ENCODE peak calls at places on chromosomes 1 and 21, in four cellular contexts. N, B, G and Z are unnamed samples.

GRCh38 chr1:161227196-161227871 is 1.5 kb downstream of the TOMM40L start:
- DNase-seq in G (peak; percentile 88), B (peak; percentile 91), N (no peak), Z (peak; percentile 60)

GRCh38 chr1:57857809-57858208 is 433.9 kb upstream of the DAB1 start:
- DNase-seq in N (no peak), G (no peak), B (no peak), Z (no peak)

GRCh38 chr1:19533626-19534025 is 48.3 kb upstream of the CAPZB start:
- DNase-seq in B (no peak), G (peak; percentile 13), N (no peak), Z (no peak)

GRCh38 chr1:162236622-162237021 is 140.0 kb downstream of the SPATA46 start:
- DNase-seq in N (no peak), G (no peak), B (no peak), Z (no peak)

GRCh38 chr1:41643422-41643821 is 158.9 kb upstream of the EDN2 start:
- DNase-seq in B (no peak), G (peak; percentile 2), N (no peak), Z (no peak)

GRCh38 chr1:65198095-65198494 is 50.1 kb downstream of the AK4 start:
- DNase-seq in N (no peak), G (no peak), B (no peak), Z (no peak)

GRCh38 chr21:42414066-42414465 is 10.4 kb downstream of the UBASH3A start:
- DNase-seq in N (no peak), B (no peak), G (no peak), Z (no peak)

GRCh38 chr1:20279507-20279906 is 11.2 kb upstream of the VWA5B1 start:
- DNase-seq in N (no peak), B (no peak), G (peak; percentile 43), Z (peak; percentile 23)

GRCh38 chr1:235239821-235240220 is 78.8 kb upstream of the RBM34 start:
- DNase-seq in G (no peak), N (no peak), B (no peak), Z (no peak)

GRCh38 chr1:113531321-113531720 is 141.0 kb downstream of the MAGI3 start:
- DNase-seq in B (no peak), G (no peak), N (no peak), Z (no peak)

GRCh38 chr1:7915826-7916225 is 24.8 kb downstream of the TNFRSF9 start:
- DNase-seq in N (no peak), G (no peak), B (no peak), Z (no peak)

GRCh38 chr1:213269829-213270228 is 218.8 kb downstream of the RPS6KC1 start:
- DNase-seq in G (no peak), B (no peak), N (no peak), Z (no peak)

GRCh38 chr1:17274186-17275170 is 25.6 kb downstream of the PADI3 start:
- DNase-seq in B (no peak), G (peak; percentile 74), N (peak; percentile 59), Z (no peak)

GRCh38 chr1:220734571-220735326 is 13.4 kb upstream of the MTARC2 start:
- DNase-seq in B (no peak), G (peak; percentile 26), N (no peak), Z (no peak)

GRCh38 chr1:216119600-216119999 is 303.6 kb downstream of the USH2A start:
- DNase-seq in B (no peak), G (no peak), N (no peak), Z (no peak)

GRCh38 chr1:213649373-213649772 is 338.4 kb upstream of the PROX1 start:
- DNase-seq in B (no peak), G (no peak), N (no peak), Z (no peak)

GRCh38 chr1:97947751-97948150 is 26.9 kb upstream of the DPYD start:
- DNase-seq in N (no peak), B (no peak), G (no peak), Z (no peak)

GRCh38 chr1:118960567-118961136 is 27.5 kb downstream of the TBX15 start:
- DNase-seq in N (no peak), G (peak; percentile 40), B (no peak), Z (no peak)

GRCh38 chr1:206969090-206969489 is 1.2 kb downstream of the FCAMR start:
- DNase-seq in G (peak; percentile 82), N (no peak), B (no peak), Z (no peak)

GRCh38 chr1:39087109-39087834 is 61.1 kb downstream of the NDUFS5 start:
- DNase-seq in B (no peak), N (no peak), G (no peak), Z (no peak)

GRCh38 chr1:90443340-90443739 is 273.8 kb downstream of the BARHL2 start:
- DNase-seq in N (no peak), B (no peak), G (no peak), Z (no peak)

GRCh38 chr21:41545500-41546359 is 37.8 kb upstream of the TMPRSS2 start:
- DNase-seq in B (no peak), G (no peak), N (no peak), Z (no peak)

GRCh38 chr1:234645964-234646363 is 36.0 kb upstream of the IRF2BP2 start:
- DNase-seq in N (no peak), G (no peak), B (no peak), Z (no peak)

GRCh38 chr1:54965624-54966340 is 14.6 kb upstream of the TMEM61 start:
- DNase-seq in B (no peak), G (peak; percentile 45), N (no peak), Z (no peak)

GRCh38 chr1:43061803-43062202 is 103.1 kb upstream of the SLC2A1 start:
- DNase-seq in N (no peak), B (no peak), G (no peak), Z (no peak)

GRCh38 chr1:64934115-64934880 is 32.1 kb downstream of the JAK1 start:
- DNase-seq in B (no peak), N (no peak), G (no peak), Z (no peak)

GRCh38 chr1:163561570-163562295 is 240.0 kb downstream of the NUF2 start:
- DNase-seq in B (no peak), N (peak; percentile 36), G (no peak), Z (no peak)

GRCh38 chr1:169381162-169381561 is 13.2 kb downstream of the BLZF1 start:
- DNase-seq in G (no peak), N (no peak), B (no peak), Z (no peak)

GRCh38 chr1:92211166-92211565 is 6.5 kb upstream of the C1orf146 start:
- DNase-seq in B (no peak), N (no peak), G (no peak), Z (no peak)

GRCh38 chr1:42822833-42823392 is 5.7 kb upstream of the SVBP start:
- DNase-seq in B (no peak), N (no peak), G (no peak), Z (no peak)

GRCh38 chr1:18950415-18951026 is 6.0 kb downstream of the IFFO2 start:
- DNase-seq in G (no peak), B (no peak), N (no peak), Z (no peak)

GRCh38 chr1:244857761-244858160 is 6.6 kb downstream of the HNRNPU start:
- DNase-seq in N (no peak), G (no peak), B (no peak), Z (no peak)
- H3K36me3 ChIP-seq in N (peaks cover 53% of the 10 kb centered on the region), G (no peaks in the 10 kb centered on the region), B (no peaks in the 10 kb centered on the region), Z (peaks cover 15% of the 10 kb centered on the region)

DNA sequence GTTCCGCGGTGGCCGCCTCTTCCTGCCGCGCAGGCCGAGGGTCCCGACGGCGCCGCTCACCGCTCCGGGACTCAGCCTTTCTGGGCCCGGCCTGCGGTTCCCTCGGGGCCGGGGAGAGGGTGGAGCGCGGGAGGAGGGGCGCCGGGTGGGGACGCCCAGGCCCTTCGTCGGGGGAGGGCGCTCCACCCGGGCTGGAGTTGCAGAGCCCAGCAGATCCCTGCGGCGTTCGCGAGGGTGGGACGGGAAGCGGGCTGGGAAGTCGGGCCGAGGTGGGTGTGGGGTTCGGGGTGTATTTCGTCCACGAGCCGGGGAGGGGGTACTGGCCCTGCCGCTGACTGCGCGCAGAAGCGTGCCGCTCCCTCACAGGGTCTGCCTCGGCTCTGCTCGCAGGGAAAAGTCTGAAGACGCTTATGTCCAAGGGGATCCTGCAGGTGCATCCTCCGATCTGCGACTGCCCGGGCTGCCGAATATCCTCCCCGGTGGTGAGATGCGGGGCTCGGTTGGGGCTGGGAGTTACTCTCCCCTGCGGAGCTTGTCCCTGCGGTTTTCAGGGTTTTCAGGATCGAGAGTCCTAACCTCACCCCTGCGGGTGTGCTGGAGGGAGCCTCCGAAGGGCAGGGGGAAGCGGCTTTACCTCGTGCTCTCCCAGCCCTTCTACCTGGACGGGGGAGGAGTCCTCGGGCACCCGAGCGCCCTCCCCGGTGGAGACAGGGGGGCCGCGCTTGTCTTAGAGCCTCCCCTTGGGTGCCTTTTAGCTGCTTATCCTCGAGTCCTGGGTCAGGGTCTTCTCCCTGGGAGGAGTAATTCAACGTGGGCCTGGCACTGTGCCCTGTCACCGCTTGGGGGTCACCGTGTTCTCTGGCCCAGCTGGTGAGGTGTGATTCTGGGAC is 2.1 kb downstream of the SAMD11 start:
- DNase-seq in B (no peak), G (no peak), N (no peak), Z (no peak)
- TF ChIP-seq CTCF in B (no peak), G (no peak), N (no peak), Z (no peak)

GRCh38 chr1:150487763-150488115 is 520 bp downstream of the TARS2 start:
- DNase-seq in B (no peak), G (no peak), N (no peak), Z (no peak)

GRCh38 chr1:150484431-150484830 is 2.8 kb upstream of the TARS2 start:
- DNase-seq in N (no peak), G (no peak), B (no peak), Z (no peak)

GRCh38 chr1:150484861-150485260 is 2.4 kb upstream of the TARS2 start:
- DNase-seq in G (no peak), N (no peak), B (no peak), Z (no peak)

DNA sequence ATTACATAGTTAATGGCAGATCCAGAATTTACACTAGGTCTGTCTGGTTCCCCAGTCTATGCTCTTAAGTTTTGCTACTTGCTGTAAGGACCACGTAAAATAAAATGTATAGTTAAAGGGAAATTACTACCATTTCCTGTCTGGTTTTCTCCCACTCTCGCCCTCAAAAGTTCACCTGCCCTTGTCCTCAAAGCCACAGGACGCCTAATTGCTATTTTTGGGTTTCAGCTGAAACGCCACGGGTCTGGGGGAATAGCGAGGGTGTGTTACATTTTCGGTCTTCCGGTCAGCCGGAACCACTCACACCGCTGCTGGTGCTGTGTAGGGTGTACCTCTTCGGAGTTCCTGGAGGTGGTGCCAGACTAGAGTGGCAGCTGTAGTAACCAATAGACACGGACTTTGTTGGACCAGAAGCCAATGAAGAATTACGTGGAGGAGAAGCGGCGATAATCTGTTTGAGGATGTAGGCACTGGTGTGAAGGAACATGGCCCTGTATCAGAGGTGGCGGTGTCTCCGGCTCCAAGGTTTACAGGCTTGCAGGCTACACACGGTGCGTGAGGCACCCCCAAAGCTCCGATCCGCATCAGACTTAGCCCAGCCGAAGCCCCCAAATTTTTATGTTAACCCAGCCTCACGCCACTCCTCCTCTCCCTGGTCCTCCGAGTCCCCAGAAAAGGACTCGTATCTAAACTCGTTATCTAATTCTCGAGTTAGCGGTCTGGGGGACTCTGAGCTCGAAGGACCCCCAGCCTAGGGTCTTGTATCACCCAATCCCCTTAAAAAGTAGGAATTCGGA is at the start of gene TARS2:
- DNase-seq in G (peak; percentile 97), B (peak; percentile 95), N (peak; percentile 93), Z (peak; percentile 96)
- TF ChIP-seq POLR2A in G (peak; percentile 77), B (peak; percentile 25), N (peak; percentile 83), Z (peak; percentile 49)

DNA sequence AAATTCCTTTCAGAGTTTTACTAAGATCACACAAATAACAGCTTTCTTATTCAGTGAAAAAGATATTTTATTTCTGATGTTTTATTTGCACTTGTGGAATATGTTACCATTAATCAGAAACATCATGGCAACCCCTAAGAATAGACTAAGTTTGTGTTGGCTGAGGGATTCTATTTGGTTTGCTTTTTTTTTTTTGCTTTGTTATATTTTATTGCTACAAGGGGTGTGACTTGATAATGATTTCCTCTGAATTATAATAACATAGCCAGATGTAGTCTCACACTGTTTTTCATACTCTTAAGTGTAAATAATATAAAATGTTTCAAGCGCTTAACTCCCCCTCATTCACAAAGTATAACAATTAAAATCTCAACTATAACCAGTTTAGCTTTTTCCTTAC is 20.0 kb downstream of the GLRX2 start:
- DNase-seq in G (no peak), B (no peak), N (no peak), Z (no peak)
- H3K36me3 ChIP-seq in G (no peaks in the 10 kb centered on the region), B (no peaks in the 10 kb centered on the region), N (no peaks in the 10 kb centered on the region), Z (peaks cover 8% of the 10 kb centered on the region)

GRCh38 chr1:40310983-40311642 is 6.0 kb downstream of the COL9A2 start:
- DNase-seq in G (no peak), B (no peak), N (no peak), Z (no peak)
- TF ChIP-seq CTCF in G (no peak), B (no peak), N (no peak), Z (no peak)